ENCODE peak calls at places on chromosomes 6 and 20, in five cellular contexts. T is CD8-positive, alpha-beta memory T cell; H is Kasumi-1; R is RKO; B is fibroblast of the conjunctiva. P is an unnamed sample.

GRCh38 chr20:59221881-59222238 is 58.2 kb downstream of the ZNF831 start:
- DNase-seq in T (no peak), R (no peak), H (no peak), B (no peak), P (no peak)

GRCh38 chr6:26216015-26216885 is 129.0 kb downstream of the HFE start:
- DNase-seq in H (peak; percentile 99), R (peak; percentile 99), B (peak; percentile 98), T (peak; percentile 60), P (peak; percentile 93)

GRCh38 chr20:6026051-6026450 is 27.8 kb downstream of the LRRN4 start:
- DNase-seq in R (peak; percentile 71), H (peak; percentile 15), B (no peak), T (no peak), P (no peak)

GRCh38 chr6:139369068-139369467 is 5.4 kb downstream of the CITED2 start:
- DNase-seq in B (no peak), H (no peak), T (no peak), R (no peak), P (peak; percentile 79)

GRCh38 chr6:8017705-8018104 is 46.5 kb downstream of the BLOC1S5 start:
- DNase-seq in T (no peak), H (no peak), R (no peak), B (no peak), P (no peak)

GRCh38 chr6:88211446-88211845 is 45.3 kb upstream of the CNR1 start:
- DNase-seq in B (no peak), H (no peak), T (no peak), R (no peak), P (peak; percentile 2)

GRCh38 chr20:42678895-42679294 is 510.8 kb downstream of the PTPRT start:
- DNase-seq in H (no peak), B (no peak), R (peak; percentile 39), T (no peak), P (peak; percentile 46)

GRCh38 chr20:25859649-25860530 is 163.2 kb upstream of the ZNF337 start:
- DNase-seq in B (no peak), H (peak; percentile 30), T (peak; percentile 73), R (no peak), P (peak; percentile 90)

GRCh38 chr6:108002365-108003221 is 44.6 kb upstream of the SEC63 start:
- DNase-seq in H (no peak), T (no peak), B (no peak), R (peak; percentile 50), P (peak; percentile 12)

GRCh38 chr6:67839818-67840217 is 795.3 kb upstream of the ADGRB3 start:
- DNase-seq in T (no peak), B (no peak), R (no peak), H (no peak), P (no peak)

GRCh38 chr20:52676282-52676995 is 295.7 kb upstream of the TSHZ2 start:
- DNase-seq in B (no peak), R (no peak), H (no peak), T (no peak), P (no peak)

GRCh38 chr6:116556065-116556464 is 2.5 kb downstream of the CALHM4 start:
- DNase-seq in T (no peak), B (no peak), R (no peak), H (no peak), P (no peak)

GRCh38 chr20:4059631-4060030 is 44.3 kb upstream of the RNF24 start:
- DNase-seq in R (no peak), H (no peak), B (no peak), T (no peak), P (no peak)

GRCh38 chr6:109979033-109979921 is 1.2 kb downstream of the GPR6 start:
- DNase-seq in H (no peak), B (no peak), R (no peak), T (no peak), P (peak; percentile 55)

GRCh38 chr20:62651285-62652021 is 9.2 kb downstream of the SLCO4A1 start:
- DNase-seq in H (peak; percentile 52), B (no peak), R (no peak), T (peak; percentile 75), P (no peak)

GRCh38 chr20:34829191-34829590 is 3.7 kb upstream of the NCOA6 start:
- DNase-seq in B (no peak), T (no peak), R (no peak), H (no peak), P (no peak)

GRCh38 chr6:167392631-167393301 is 67.9 kb downstream of the TTLL2 start:
- DNase-seq in B (no peak), R (no peak), T (no peak), H (no peak), P (peak; percentile 1)

GRCh38 chr6:163354779-163355431 is 59.6 kb upstream of the QKI start:
- DNase-seq in R (no peak), T (no peak), H (peak; percentile 48), B (no peak), P (no peak)

GRCh38 chr6:145561095-145561820 is 174.1 kb downstream of the EPM2A start:
- DNase-seq in T (no peak), R (no peak), H (no peak), B (no peak), P (no peak)

GRCh38 chr20:2348336-2348735 is 32.4 kb upstream of the TGM6 start:
- DNase-seq in B (no peak), H (no peak), R (no peak), T (no peak), P (no peak)

GRCh38 chr6:148760568-148761531 is 14.0 kb downstream of the UST start:
- DNase-seq in T (peak; percentile 35), R (no peak), B (peak; percentile 99), H (peak; percentile 77), P (peak; percentile 63)

GRCh38 chr20:25286917-25287316 is 39.0 kb downstream of the PYGB start:
- DNase-seq in T (no peak), B (no peak), H (no peak), R (no peak), P (no peak)

GRCh38 chr6:7463785-7464184 is 74.2 kb downstream of the RIOK1 start:
- DNase-seq in R (no peak), B (no peak), T (no peak), H (no peak), P (peak; percentile 79)

GRCh38 chr6:10659697-10660348 is 34.6 kb downstream of the C6orf52 start:
- DNase-seq in B (no peak), R (no peak), T (no peak), H (no peak), P (peak; percentile 39)

GRCh38 chr6:158219229-158219628 is 51.1 kb downstream of the GTF2H5 start:
- DNase-seq in T (no peak), R (peak; percentile 77), B (peak; percentile 93), H (peak; percentile 18), P (no peak)

GRCh38 chr6:11618533-11618932 is 81.0 kb downstream of the TMEM170B start:
- DNase-seq in B (no peak), R (no peak), T (no peak), H (peak; percentile 44), P (no peak)

GRCh38 chr20:44653536-44653935 is 2.0 kb upstream of the ADA start:
- DNase-seq in B (no peak), R (no peak), H (no peak), T (no peak), P (no peak)

P was measured in neural progenitor cell.